ENCODE peak calls at places on chromosomes 11 and 22, in seven cellular contexts. S is stimulated activated CD8-positive, alpha-beta memory T cell treated with anti-CD3 and anti-CD28 coated beads, Interleukin-15, amount 100 ng/mL, for 24 hours; E is MM.1S; C is RWPE1; I is Caki2; G is CD8-positive, alpha-beta memory T cell; X is LHCN-M2. A is an unnamed sample.

GRCh38 chr11:17954395-17955252 is 58.2 kb downstream of the SERGEF start:
- DNase-seq in C (no peak), S (no peak), I (no peak), E (no peak), X (peak; percentile 23), G (no peak), A (no peak)

GRCh38 chr22:37625737-37626136 is 13.7 kb upstream of the SH3BP1 start:
- DNase-seq in I (no peak), S (no peak), C (no peak), E (no peak), G (no peak), X (no peak), A (no peak)

GRCh38 chr11:33044281-33044680 is 4.9 kb downstream of the TCP11L1 start:
- DNase-seq in I (no peak), G (no peak), X (no peak), S (no peak), C (peak; percentile 72), E (no peak), A (no peak)

GRCh38 chr11:108880510-108880909 is 215.6 kb downstream of the DDX10 start:
- DNase-seq in I (no peak), G (no peak), S (no peak), C (no peak), X (no peak), E (no peak), A (no peak)

GRCh38 chr11:26621147-26621546 is 49.1 kb upstream of the MUC15 start:
- DNase-seq in I (peak; percentile 44), E (no peak), X (peak; percentile 7), G (no peak), C (peak; percentile 92), S (no peak), A (no peak)

GRCh38 chr11:19511413-19512183 is 201.0 kb upstream of the NAV2 start:
- DNase-seq in X (no peak), E (no peak), C (no peak), G (no peak), S (no peak), I (no peak), A (no peak)

GRCh38 chr11:41660585-41660984 is 201.1 kb upstream of the LRRC4C start:
- DNase-seq in I (no peak), E (no peak), G (no peak), C (no peak), S (no peak), X (no peak), A (no peak)

GRCh38 chr22:21020802-21021429 is 6.0 kb downstream of the P2RX6 start:
- DNase-seq in I (no peak), G (peak; percentile 35), S (no peak), E (no peak), X (no peak), C (no peak), A (peak; percentile 37)

GRCh38 chr11:107331728-107332127 is 125.9 kb downstream of the CWF19L2 start:
- DNase-seq in E (no peak), C (no peak), G (no peak), I (no peak), S (no peak), X (no peak), A (no peak)

GRCh38 chr11:125223901-125224331 is 59.4 kb downstream of the PKNOX2 start:
- DNase-seq in E (no peak), C (no peak), S (no peak), G (no peak), I (no peak), X (no peak), A (no peak)

GRCh38 chr22:40244586-40244985 is 66.9 kb downstream of the TNRC6B start:
- DNase-seq in C (no peak), I (no peak), X (no peak), S (no peak), G (no peak), E (no peak), A (no peak)

GRCh38 chr11:3830741-3831140 is 10.0 kb downstream of the RHOG start:
- DNase-seq in I (no peak), E (no peak), G (no peak), S (no peak), X (no peak), C (no peak), A (no peak)

GRCh38 chr22:23243006-23243573 is 62.8 kb downstream of the BCR start:
- DNase-seq in I (no peak), E (no peak), X (no peak), S (no peak), C (no peak), G (peak; percentile 83), A (peak; percentile 60)

GRCh38 chr11:23540101-23540561 is 679.9 kb upstream of the CCDC179 start:
- DNase-seq in S (no peak), G (no peak), I (peak; percentile 22), X (peak; percentile 71), E (peak; percentile 79), C (peak; percentile 31), A (peak; percentile 58)

GRCh38 chr22:22587577-22588188 is 28.6 kb upstream of the PRAME start:
- DNase-seq in X (no peak), E (no peak), G (no peak), I (no peak), C (no peak), S (no peak), A (no peak)